ENCODE peak calls at places on chromosomes 7 and 10, in ten cellular contexts. One of them, this sample, is unnamed.

GRCh38 chr7:27100601-27101187 is 1.8 kb downstream of the HOXA2 start:
- DNase-seq in fibroblast of lung: peak
- DNase-seq in activated T-cell treated with anti-CD3 and anti-CD28 coated beads, Interleukin-2, amount 50 U/mL, for 1 hour: no peak
- DNase-seq in cardiac fibroblast: no peak
- DNase-seq in AML-193: no peak
- DNase-seq in colonic mucosa: peak
- DNase-seq in choroid plexus epithelial cell: no peak
- DNase-seq in glutamatergic neuron: no peak
- DNase-seq in psoas muscle: no peak
- DNase-seq in CD4-positive, alpha-beta memory T cell: no peak
- DNase-seq in this sample: no peak

GRCh38 chr7:51071427-51071826 is 245.2 kb downstream of the COBL start:
- DNase-seq in cardiac fibroblast: no peak
- DNase-seq in fibroblast of lung: no peak
- DNase-seq in glutamatergic neuron: no peak
- DNase-seq in AML-193: no peak
- DNase-seq in psoas muscle: no peak
- DNase-seq in CD4-positive, alpha-beta memory T cell: no peak
- DNase-seq in choroid plexus epithelial cell: no peak
- DNase-seq in colonic mucosa: no peak
- DNase-seq in activated T-cell treated with anti-CD3 and anti-CD28 coated beads, Interleukin-2, amount 50 U/mL, for 1 hour: no peak
- DNase-seq in this sample: no peak

GRCh38 chr10:44393834-44394547 is 9.1 kb upstream of the CXCL12 start:
- DNase-seq in psoas muscle: no peak
- DNase-seq in glutamatergic neuron: no peak
- DNase-seq in AML-193: no peak
- DNase-seq in activated T-cell treated with anti-CD3 and anti-CD28 coated beads, Interleukin-2, amount 50 U/mL, for 1 hour: no peak
- DNase-seq in fibroblast of lung: no peak
- DNase-seq in choroid plexus epithelial cell: no peak
- DNase-seq in colonic mucosa: no peak
- DNase-seq in cardiac fibroblast: no peak
- DNase-seq in CD4-positive, alpha-beta memory T cell: no peak
- DNase-seq in this sample: no peak

GRCh38 chr7:122637799-122638198 is 61.1 kb downstream of the RNF133 start:
- DNase-seq in psoas muscle: no peak
- DNase-seq in cardiac fibroblast: no peak
- DNase-seq in glutamatergic neuron: no peak
- DNase-seq in activated T-cell treated with anti-CD3 and anti-CD28 coated beads, Interleukin-2, amount 50 U/mL, for 1 hour: no peak
- DNase-seq in fibroblast of lung: no peak
- DNase-seq in CD4-positive, alpha-beta memory T cell: no peak
- DNase-seq in AML-193: no peak
- DNase-seq in choroid plexus epithelial cell: no peak
- DNase-seq in colonic mucosa: no peak
- DNase-seq in this sample: no peak

GRCh38 chr7:23106491-23106800 is 861 bp downstream of the KLHL7 start:
- DNase-seq in fibroblast of lung: peak
- DNase-seq in colonic mucosa: no peak
- DNase-seq in AML-193: peak
- DNase-seq in psoas muscle: no peak
- DNase-seq in glutamatergic neuron: no peak
- DNase-seq in cardiac fibroblast: no peak
- DNase-seq in activated T-cell treated with anti-CD3 and anti-CD28 coated beads, Interleukin-2, amount 50 U/mL, for 1 hour: no peak
- DNase-seq in CD4-positive, alpha-beta memory T cell: no peak
- DNase-seq in choroid plexus epithelial cell: no peak
- DNase-seq in this sample: no peak

GRCh38 chr7:113159746-113160339 is 41.5 kb upstream of the SMIM30 start:
- DNase-seq in fibroblast of lung: peak
- DNase-seq in glutamatergic neuron: peak
- DNase-seq in choroid plexus epithelial cell: peak
- DNase-seq in colonic mucosa: no peak
- DNase-seq in activated T-cell treated with anti-CD3 and anti-CD28 coated beads, Interleukin-2, amount 50 U/mL, for 1 hour: no peak
- DNase-seq in cardiac fibroblast: peak
- DNase-seq in AML-193: peak
- DNase-seq in psoas muscle: no peak
- DNase-seq in CD4-positive, alpha-beta memory T cell: no peak
- DNase-seq in this sample: no peak

GRCh38 chr10:80581469-80581835 is 43.8 kb downstream of the SH2D4B start:
- DNase-seq in psoas muscle: no peak
- DNase-seq in CD4-positive, alpha-beta memory T cell: no peak
- DNase-seq in activated T-cell treated with anti-CD3 and anti-CD28 coated beads, Interleukin-2, amount 50 U/mL, for 1 hour: no peak
- DNase-seq in fibroblast of lung: no peak
- DNase-seq in cardiac fibroblast: no peak
- DNase-seq in glutamatergic neuron: no peak
- DNase-seq in AML-193: no peak
- DNase-seq in choroid plexus epithelial cell: no peak
- DNase-seq in colonic mucosa: peak
- DNase-seq in this sample: no peak

GRCh38 chr7:156892086-156892800 is 740 bp downstream of the LMBR1 start:
- DNase-seq in choroid plexus epithelial cell: no peak
- DNase-seq in CD4-positive, alpha-beta memory T cell: peak
- DNase-seq in AML-193: no peak
- DNase-seq in activated T-cell treated with anti-CD3 and anti-CD28 coated beads, Interleukin-2, amount 50 U/mL, for 1 hour: peak
- DNase-seq in colonic mucosa: peak
- DNase-seq in glutamatergic neuron: peak
- DNase-seq in cardiac fibroblast: no peak
- DNase-seq in psoas muscle: peak
- DNase-seq in fibroblast of lung: no peak
- DNase-seq in this sample: peak

GRCh38 chr7:73703985-73704639 is 15.4 kb downstream of the STX1A start:
- DNase-seq in psoas muscle: peak
- DNase-seq in choroid plexus epithelial cell: peak
- DNase-seq in AML-193: no peak
- DNase-seq in fibroblast of lung: no peak
- DNase-seq in colonic mucosa: peak
- DNase-seq in activated T-cell treated with anti-CD3 and anti-CD28 coated beads, Interleukin-2, amount 50 U/mL, for 1 hour: peak
- DNase-seq in CD4-positive, alpha-beta memory T cell: no peak
- DNase-seq in glutamatergic neuron: peak
- DNase-seq in cardiac fibroblast: peak
- DNase-seq in this sample: peak

GRCh38 chr10:132710746-132711617 is 75.0 kb downstream of the NKX6-2 start:
- DNase-seq in psoas muscle: peak
- DNase-seq in fibroblast of lung: no peak
- DNase-seq in CD4-positive, alpha-beta memory T cell: no peak
- DNase-seq in cardiac fibroblast: no peak
- DNase-seq in colonic mucosa: no peak
- DNase-seq in choroid plexus epithelial cell: no peak
- DNase-seq in activated T-cell treated with anti-CD3 and anti-CD28 coated beads, Interleukin-2, amount 50 U/mL, for 1 hour: no peak
- DNase-seq in AML-193: no peak
- DNase-seq in glutamatergic neuron: no peak
- DNase-seq in this sample: no peak

GRCh38 chr10:110429301-110429700 is 68.4 kb upstream of the DUSP5 start:
- DNase-seq in glutamatergic neuron: no peak
- DNase-seq in psoas muscle: no peak
- DNase-seq in choroid plexus epithelial cell: no peak
- DNase-seq in activated T-cell treated with anti-CD3 and anti-CD28 coated beads, Interleukin-2, amount 50 U/mL, for 1 hour: no peak
- DNase-seq in AML-193: no peak
- DNase-seq in fibroblast of lung: no peak
- DNase-seq in colonic mucosa: no peak
- DNase-seq in CD4-positive, alpha-beta memory T cell: no peak
- DNase-seq in cardiac fibroblast: peak
- DNase-seq in this sample: no peak

GRCh38 chr7:29609162-29610030 is 45.8 kb downstream of the PRR15 start:
- DNase-seq in fibroblast of lung: peak
- DNase-seq in colonic mucosa: peak
- DNase-seq in glutamatergic neuron: peak
- DNase-seq in CD4-positive, alpha-beta memory T cell: no peak
- DNase-seq in activated T-cell treated with anti-CD3 and anti-CD28 coated beads, Interleukin-2, amount 50 U/mL, for 1 hour: no peak
- DNase-seq in cardiac fibroblast: peak
- DNase-seq in AML-193: no peak
- DNase-seq in psoas muscle: no peak
- DNase-seq in choroid plexus epithelial cell: peak
- DNase-seq in this sample: no peak

GRCh38 chr10:78856421-78856820 is 212.3 kb upstream of the ZMIZ1 start:
- DNase-seq in fibroblast of lung: no peak
- DNase-seq in AML-193: no peak
- DNase-seq in CD4-positive, alpha-beta memory T cell: no peak
- DNase-seq in cardiac fibroblast: no peak
- DNase-seq in psoas muscle: peak
- DNase-seq in activated T-cell treated with anti-CD3 and anti-CD28 coated beads, Interleukin-2, amount 50 U/mL, for 1 hour: no peak
- DNase-seq in choroid plexus epithelial cell: no peak
- DNase-seq in colonic mucosa: peak
- DNase-seq in glutamatergic neuron: no peak
- DNase-seq in this sample: no peak

GRCh38 chr10:99411546-99411945 is 18.9 kb downstream of the GOT1 start:
- DNase-seq in fibroblast of lung: no peak
- DNase-seq in cardiac fibroblast: no peak
- DNase-seq in CD4-positive, alpha-beta memory T cell: no peak
- DNase-seq in glutamatergic neuron: no peak
- DNase-seq in AML-193: no peak
- DNase-seq in activated T-cell treated with anti-CD3 and anti-CD28 coated beads, Interleukin-2, amount 50 U/mL, for 1 hour: no peak
- DNase-seq in colonic mucosa: no peak
- DNase-seq in psoas muscle: no peak
- DNase-seq in choroid plexus epithelial cell: no peak
- DNase-seq in this sample: no peak

GRCh38 chr7:7498881-7499280 is 36.8 kb downstream of the COL28A1 start:
- DNase-seq in cardiac fibroblast: no peak
- DNase-seq in psoas muscle: no peak
- DNase-seq in AML-193: no peak
- DNase-seq in glutamatergic neuron: no peak
- DNase-seq in activated T-cell treated with anti-CD3 and anti-CD28 coated beads, Interleukin-2, amount 50 U/mL, for 1 hour: no peak
- DNase-seq in CD4-positive, alpha-beta memory T cell: no peak
- DNase-seq in colonic mucosa: no peak
- DNase-seq in choroid plexus epithelial cell: no peak
- DNase-seq in fibroblast of lung: no peak
- DNase-seq in this sample: no peak

GRCh38 chr7:69732203-69732602 is 133.9 kb downstream of the AUTS2 start:
- DNase-seq in glutamatergic neuron: no peak
- DNase-seq in cardiac fibroblast: peak
- DNase-seq in CD4-positive, alpha-beta memory T cell: no peak
- DNase-seq in colonic mucosa: peak
- DNase-seq in activated T-cell treated with anti-CD3 and anti-CD28 coated beads, Interleukin-2, amount 50 U/mL, for 1 hour: no peak
- DNase-seq in choroid plexus epithelial cell: no peak
- DNase-seq in AML-193: no peak
- DNase-seq in fibroblast of lung: peak
- DNase-seq in psoas muscle: no peak
- DNase-seq in this sample: no peak

GRCh38 chr7:22668971-22669401 is 58.0 kb upstream of the IL6 start:
- DNase-seq in cardiac fibroblast: no peak
- DNase-seq in glutamatergic neuron: no peak
- DNase-seq in colonic mucosa: no peak
- DNase-seq in CD4-positive, alpha-beta memory T cell: no peak
- DNase-seq in AML-193: no peak
- DNase-seq in activated T-cell treated with anti-CD3 and anti-CD28 coated beads, Interleukin-2, amount 50 U/mL, for 1 hour: no peak
- DNase-seq in psoas muscle: no peak
- DNase-seq in fibroblast of lung: no peak
- DNase-seq in choroid plexus epithelial cell: no peak
- DNase-seq in this sample: no peak

GRCh38 chr7:157612664-157613561 is 276.1 kb downstream of the DNAJB6 start:
- DNase-seq in colonic mucosa: peak
- DNase-seq in CD4-positive, alpha-beta memory T cell: peak
- DNase-seq in psoas muscle: peak
- DNase-seq in AML-193: no peak
- DNase-seq in activated T-cell treated with anti-CD3 and anti-CD28 coated beads, Interleukin-2, amount 50 U/mL, for 1 hour: peak
- DNase-seq in cardiac fibroblast: no peak
- DNase-seq in choroid plexus epithelial cell: peak
- DNase-seq in fibroblast of lung: no peak
- DNase-seq in glutamatergic neuron: no peak
- DNase-seq in this sample: no peak

GRCh38 chr7:138258194-138258554 is 181.9 kb downstream of the AKR1D1 start:
- DNase-seq in glutamatergic neuron: no peak
- DNase-seq in activated T-cell treated with anti-CD3 and anti-CD28 coated beads, Interleukin-2, amount 50 U/mL, for 1 hour: no peak
- DNase-seq in CD4-positive, alpha-beta memory T cell: no peak
- DNase-seq in cardiac fibroblast: no peak
- DNase-seq in choroid plexus epithelial cell: no peak
- DNase-seq in psoas muscle: no peak
- DNase-seq in AML-193: no peak
- DNase-seq in colonic mucosa: no peak
- DNase-seq in fibroblast of lung: peak
- DNase-seq in this sample: no peak

GRCh38 chr10:50431791-50432190 is 180.5 kb upstream of the ASAH2 start:
- DNase-seq in glutamatergic neuron: no peak
- DNase-seq in fibroblast of lung: peak
- DNase-seq in choroid plexus epithelial cell: peak
- DNase-seq in cardiac fibroblast: peak
- DNase-seq in CD4-positive, alpha-beta memory T cell: no peak
- DNase-seq in colonic mucosa: no peak
- DNase-seq in psoas muscle: no peak
- DNase-seq in AML-193: no peak
- DNase-seq in activated T-cell treated with anti-CD3 and anti-CD28 coated beads, Interleukin-2, amount 50 U/mL, for 1 hour: no peak
- DNase-seq in this sample: no peak

GRCh38 chr7:37916017-37916672 is 472 bp downstream of the SFRP4 start:
- DNase-seq in glutamatergic neuron: peak
- DNase-seq in psoas muscle: peak
- DNase-seq in AML-193: no peak
- DNase-seq in cardiac fibroblast: peak
- DNase-seq in choroid plexus epithelial cell: no peak
- DNase-seq in colonic mucosa: peak
- DNase-seq in CD4-positive, alpha-beta memory T cell: no peak
- DNase-seq in activated T-cell treated with anti-CD3 and anti-CD28 coated beads, Interleukin-2, amount 50 U/mL, for 1 hour: no peak
- DNase-seq in fibroblast of lung: peak
- DNase-seq in this sample: no peak

GRCh38 chr10:130221456-130222375 is 85.5 kb downstream of the GLRX3 start:
- DNase-seq in psoas muscle: no peak
- DNase-seq in AML-193: no peak
- DNase-seq in colonic mucosa: no peak
- DNase-seq in glutamatergic neuron: no peak
- DNase-seq in activated T-cell treated with anti-CD3 and anti-CD28 coated beads, Interleukin-2, amount 50 U/mL, for 1 hour: no peak
- DNase-seq in choroid plexus epithelial cell: no peak
- DNase-seq in cardiac fibroblast: no peak
- DNase-seq in CD4-positive, alpha-beta memory T cell: no peak
- DNase-seq in fibroblast of lung: no peak
- DNase-seq in this sample: no peak

GRCh38 chr7:36181668-36182067 is 28.6 kb downstream of the EEPD1 start:
- DNase-seq in glutamatergic neuron: no peak
- DNase-seq in activated T-cell treated with anti-CD3 and anti-CD28 coated beads, Interleukin-2, amount 50 U/mL, for 1 hour: no peak
- DNase-seq in fibroblast of lung: no peak
- DNase-seq in colonic mucosa: no peak
- DNase-seq in cardiac fibroblast: no peak
- DNase-seq in psoas muscle: no peak
- DNase-seq in CD4-positive, alpha-beta memory T cell: no peak
- DNase-seq in AML-193: no peak
- DNase-seq in choroid plexus epithelial cell: no peak
- DNase-seq in this sample: no peak

GRCh38 chr7:7738177-7738576 is 19.8 kb upstream of the RPA3 start:
- DNase-seq in AML-193: no peak
- DNase-seq in cardiac fibroblast: no peak
- DNase-seq in CD4-positive, alpha-beta memory T cell: no peak
- DNase-seq in fibroblast of lung: no peak
- DNase-seq in psoas muscle: no peak
- DNase-seq in activated T-cell treated with anti-CD3 and anti-CD28 coated beads, Interleukin-2, amount 50 U/mL, for 1 hour: no peak
- DNase-seq in glutamatergic neuron: no peak
- DNase-seq in colonic mucosa: no peak
- DNase-seq in choroid plexus epithelial cell: no peak
- DNase-seq in this sample: no peak

GRCh38 chr10:71269301-71270288 is 49.5 kb upstream of the SLC29A3 start:
- DNase-seq in fibroblast of lung: peak
- DNase-seq in colonic mucosa: no peak
- DNase-seq in cardiac fibroblast: peak
- DNase-seq in choroid plexus epithelial cell: peak
- DNase-seq in CD4-positive, alpha-beta memory T cell: no peak
- DNase-seq in activated T-cell treated with anti-CD3 and anti-CD28 coated beads, Interleukin-2, amount 50 U/mL, for 1 hour: no peak
- DNase-seq in AML-193: no peak
- DNase-seq in glutamatergic neuron: no peak
- DNase-seq in psoas muscle: no peak
- DNase-seq in this sample: no peak

GRCh38 chr10:88992945-88993537 is 2.4 kb downstream of the FAS start:
- DNase-seq in fibroblast of lung: peak
- DNase-seq in psoas muscle: no peak
- DNase-seq in CD4-positive, alpha-beta memory T cell: no peak
- DNase-seq in cardiac fibroblast: peak
- DNase-seq in choroid plexus epithelial cell: peak
- DNase-seq in activated T-cell treated with anti-CD3 and anti-CD28 coated beads, Interleukin-2, amount 50 U/mL, for 1 hour: no peak
- DNase-seq in AML-193: no peak
- DNase-seq in glutamatergic neuron: no peak
- DNase-seq in colonic mucosa: peak
- DNase-seq in this sample: no peak